ENCODE peak calls at places on chromosomes 16 and 17, in four cellular contexts. O is K562, B is HCT116, X is HepG2. U is an unnamed sample.
A peak's percentile ranks its signal among the peaks of the same experiment; 100 is the strongest.

GRCh38 chr17:382644-383533 is 30.3 kb upstream of the RPH3AL start:
- DNase-seq in X (peak; percentile 65), O (peak; percentile 10), B (no peak), U (no peak)

GRCh38 chr16:57091200-57091989 is 988 bp upstream of the CPNE2 start:
- DNase-seq in X (peak; percentile 37), B (peak; percentile 32), O (peak; percentile 18), U (no peak)

GRCh38 chr17:51721711-51722110 is 436.8 kb downstream of the CA10 start:
- DNase-seq in B (no peak), O (no peak), X (no peak), U (no peak)

GRCh38 chr17:55319933-55320593 is 55.3 kb downstream of the HLF start:
- DNase-seq in X (no peak), O (no peak), B (no peak), U (no peak)

GRCh38 chr16:4653981-4654380 is 29.4 kb downstream of the MGRN1 start:
- DNase-seq in X (peak; percentile 27), O (no peak), B (no peak), U (no peak)

GRCh38 chr16:89749637-89750036 is 28.3 kb downstream of the ZNF276 start:
- DNase-seq in O (no peak), X (no peak), B (no peak), U (no peak)

GRCh38 chr17:77708049-77708448 is 250.5 kb upstream of the TNRC6C start:
- DNase-seq in X (no peak), O (no peak), B (no peak), U (no peak)

GRCh38 chr16:25872369-25873070 is 180.8 kb downstream of the HS3ST4 start:
- DNase-seq in B (no peak), X (no peak), O (no peak), U (no peak)

GRCh38 chr17:16377804-16378400 is 3.0 kb upstream of the UBB start:
- DNase-seq in B (no peak), X (peak; percentile 58), O (no peak), U (no peak)

GRCh38 chr17:17638467-17638866 is 42.8 kb upstream of the RAI1 start:
- DNase-seq in O (no peak), X (no peak), B (no peak), U (no peak)

GRCh38 chr16:22624038-22624656 is 113.5 kb downstream of the NPIPB5 start:
- DNase-seq in B (no peak), X (no peak), O (no peak), U (no peak)

GRCh38 chr17:10699861-10700260 is 2.5 kb downstream of the ADPRM start:
- DNase-seq in X (no peak), B (no peak), O (no peak), U (no peak)

GRCh38 chr17:17144061-17144460 is 62.1 kb downstream of the PLD6 start:
- DNase-seq in X (no peak), O (no peak), B (no peak), U (no peak)

GRCh38 chr17:38870259-38871165 is 654 bp downstream of the LASP1 start:
- DNase-seq in X (peak; percentile 40), B (no peak), O (peak; percentile 90), U (no peak)

GRCh38 chr17:72734611-72735010 is 357.9 kb downstream of the SLC39A11 start:
- DNase-seq in B (no peak), O (no peak), X (no peak), U (no peak)

DNA sequence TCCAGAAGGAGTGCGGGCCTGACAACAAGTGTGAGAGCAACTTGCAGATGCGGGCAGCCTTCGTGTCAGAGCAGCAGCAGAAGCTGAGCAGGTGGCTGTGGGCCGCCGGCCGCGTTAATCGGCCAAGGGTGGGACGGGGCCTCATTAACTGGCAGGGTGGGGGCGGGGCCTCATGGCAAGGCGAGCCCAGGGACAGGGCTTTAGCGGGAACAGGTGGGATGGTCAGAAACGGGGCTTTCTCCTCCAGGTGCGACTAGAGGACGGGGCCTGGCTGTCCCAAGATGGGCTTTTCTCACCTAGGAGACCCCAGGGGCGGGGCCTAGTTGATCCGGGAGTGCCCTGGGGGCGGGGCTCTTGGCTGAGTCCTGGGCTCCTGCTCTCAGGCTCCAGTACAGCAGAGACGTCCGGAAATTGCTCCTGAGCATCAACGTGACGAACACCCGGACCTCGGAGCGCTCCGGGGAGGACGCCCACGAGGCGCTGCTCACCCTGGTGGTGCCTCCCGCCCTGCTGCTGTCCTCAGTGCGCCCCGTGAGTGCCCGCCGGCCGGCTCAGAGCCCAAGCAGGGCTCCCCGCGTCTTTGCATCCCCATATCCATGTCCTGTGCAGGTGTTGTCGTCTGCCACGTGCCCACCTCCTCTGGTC is 18.4 kb upstream of the PDK2 start:
- DNase-seq in O (no peak), B (no peak), X (no peak), U (no peak)
- H3K4me3 ChIP-seq in O (no peak overlapping the region), B (no peak overlapping the region), X (no peak overlapping the region), U (no peak overlapping the region)

DNA sequence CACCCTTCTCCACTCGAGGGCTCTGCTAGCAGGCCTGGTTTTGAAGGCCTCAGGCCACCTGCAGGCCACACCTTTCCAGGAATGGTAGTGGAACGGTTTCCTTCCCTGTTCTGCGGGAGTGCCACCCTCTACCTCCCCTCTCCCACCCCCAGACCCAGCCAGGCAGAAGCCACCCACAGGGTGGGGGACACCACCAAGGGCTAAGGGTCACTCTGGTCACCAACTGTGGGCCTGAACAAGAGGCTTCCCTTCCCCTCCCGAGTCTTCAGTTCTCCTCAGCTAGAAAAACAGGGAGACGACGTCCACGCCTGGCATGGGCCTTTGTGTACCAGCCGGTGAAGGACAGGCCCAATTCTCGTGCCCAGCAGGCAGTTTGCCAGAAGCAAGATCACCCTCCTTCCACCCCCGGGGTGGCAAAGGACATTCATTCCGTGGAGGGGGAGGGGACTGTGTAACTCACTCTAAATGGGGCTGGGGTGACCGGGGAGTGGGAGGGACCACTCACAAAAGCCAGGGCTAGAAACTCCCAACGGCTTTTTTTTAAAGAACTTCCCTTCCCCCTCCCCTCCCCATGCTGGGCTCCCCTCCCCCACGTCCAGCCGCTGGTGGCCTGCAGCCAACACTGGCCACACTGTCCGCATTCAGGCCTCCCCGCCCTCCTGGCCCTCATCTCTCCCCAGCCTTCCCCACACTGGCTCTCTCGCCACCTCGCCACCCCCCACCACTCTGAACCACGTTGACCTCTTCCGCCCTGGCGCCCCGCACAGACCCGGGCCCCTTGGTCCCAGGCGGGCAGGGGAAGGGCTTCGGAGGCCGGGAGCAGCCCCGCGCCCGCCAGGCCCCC is 7.7 kb downstream of the CBX4 start:
- DNase-seq in X (peak; percentile 73), B (no peak), O (peak; percentile 93), U (no peak)
- TF ChIP-seq SIN3A in X (no peak), B (no peak), O (no peak), U (no peak)

GRCh38 chr17:81131486-81132196 is 33.7 kb upstream of the PVALEF start:
- DNase-seq in B (no peak), O (no peak), X (peak; percentile 34), U (no peak)
- TF ChIP-seq TCF7L2 in B (no peak), O (no peak), X (no peak), U (no peak)

DNA sequence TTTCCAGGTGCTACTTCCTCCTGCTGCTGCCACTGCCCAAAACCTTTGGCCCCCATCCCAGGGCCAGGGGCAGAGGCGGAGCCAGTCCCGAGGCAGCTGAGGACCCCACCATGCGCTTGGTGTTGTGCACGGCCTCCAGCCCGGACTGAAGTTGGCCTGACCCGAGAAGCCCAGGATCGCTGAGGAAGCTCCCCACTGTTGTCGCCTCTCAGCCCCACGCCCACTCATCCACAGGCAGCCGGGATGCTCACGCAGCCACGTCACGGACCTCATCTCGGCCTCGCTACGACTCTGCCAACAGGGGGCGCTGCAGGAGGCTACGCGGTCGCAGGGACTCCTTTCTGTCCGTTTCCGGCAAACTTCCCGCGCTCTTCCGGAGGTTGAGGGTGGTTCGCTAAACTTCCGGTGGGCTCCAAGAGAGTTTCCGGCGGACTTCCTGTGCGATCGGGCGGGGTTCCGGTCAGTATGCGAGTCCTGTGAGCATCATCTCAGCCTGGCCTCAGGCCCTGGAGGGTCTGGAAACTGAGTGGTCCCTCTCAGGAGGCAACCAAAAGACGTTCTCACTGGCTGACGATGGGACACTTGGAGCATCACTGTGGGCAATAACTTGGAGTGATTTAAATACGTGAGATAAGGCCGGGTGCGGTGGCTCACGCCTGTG is 12.4 kb downstream of the ZG16B start:
- DNase-seq in B (peak; percentile 98), O (peak; percentile 84), X (no peak), U (no peak)
- H3K4me3 ChIP-seq in B (peak overlapping the region; percentile 79), O (peak overlapping the region; percentile 12), X (no peak overlapping the region), U (no peak overlapping the region)

DNA sequence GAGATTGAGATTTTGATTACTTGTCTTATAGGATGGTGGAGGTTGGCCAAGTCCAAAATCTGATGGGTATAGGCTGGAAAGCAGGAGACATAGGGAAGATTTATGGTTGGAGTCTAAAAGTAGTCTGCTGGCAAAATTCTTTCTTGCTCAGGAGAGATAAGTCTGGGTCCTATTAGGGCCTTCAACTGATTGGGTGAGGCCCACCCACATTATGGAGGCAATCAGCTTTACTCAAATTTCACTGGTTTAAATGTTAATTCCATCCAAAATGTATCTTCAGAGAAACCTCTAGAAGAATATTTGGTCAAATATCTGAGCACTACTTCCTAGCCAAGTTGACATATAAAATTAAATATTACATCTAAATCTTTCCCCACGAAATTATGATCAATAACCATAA is 31.7 kb upstream of the CDH8 start:
- DNase-seq in O (no peak), B (no peak), X (no peak), U (no peak)
- TF ChIP-seq SIN3A in O (no peak), B (no peak), X (no peak), U (no peak)